ENCODE peak calls at places on chromosomes 2 and 18, in nine cellular contexts. H is heart left ventricle, B is psoas muscle, V is upper lobe of right lung, Z is Peyer's patch, G is stomach, C is lung, T is PC-3, E is thoracic aorta. I is an unnamed sample. For H3K4me1 and H3K27me3, the result is how much of the 10 kb centered on the place peaks cover.

GRCh38 chr2:10588911-10589310 is 100.9 kb downstream of the NOL10 start:
- DNase-seq in G (no peak), B (no peak), E (no peak), H (no peak), V (no peak), C (no peak), T (no peak), Z (no peak), I (no peak)

GRCh38 chr2:18749912-18750526 is 160.7 kb upstream of the NT5C1B start:
- DNase-seq in T (peak), G (peak), B (no peak), H (peak), V (no peak), Z (peak), E (peak), C (peak), I (peak)

GRCh38 chr2:187174582-187174981 is 273.5 kb downstream of the CALCRL start:
- DNase-seq in H (no peak), Z (no peak), V (no peak), B (no peak), G (no peak), T (peak), C (no peak), E (no peak), I (no peak)

GRCh38 chr2:64792995-64793639 is 139.4 kb upstream of the SERTAD2 start:
- DNase-seq in C (no peak), Z (no peak), V (no peak), H (no peak), T (peak), B (no peak), E (no peak), G (no peak), I (no peak)

GRCh38 chr2:37388074-37388473 is 43.6 kb downstream of the QPCT start:
- DNase-seq in G (no peak), Z (no peak), H (no peak), E (no peak), C (no peak), T (peak), V (no peak), B (no peak), I (no peak)

GRCh38 chr2:204065571-204065970 is 129.0 kb downstream of the ICOS start:
- DNase-seq in C (no peak), H (no peak), B (no peak), V (no peak), E (no peak), T (no peak), G (no peak), Z (no peak), I (no peak)

GRCh38 chr2:183186766-183187165 is 62.5 kb downstream of the NUP35 start:
- DNase-seq in T (no peak), G (no peak), C (no peak), V (no peak), H (no peak), E (no peak), Z (no peak), B (no peak), I (no peak)

GRCh38 chr18:49094136-49094535 is 143.4 kb upstream of the SMAD7 start:
- DNase-seq in E (no peak), V (no peak), H (no peak), G (no peak), T (no peak), B (no peak), Z (no peak), C (no peak), I (no peak)

GRCh38 chr18:2857491-2858063 is 10.8 kb downstream of the EMILIN2 start:
- DNase-seq in H (peak), G (peak), Z (no peak), C (peak), E (peak), T (no peak), V (peak), B (peak), I (peak)

GRCh38 chr2:73156539-73157124 is 43.9 kb upstream of the RAB11FIP5 start:
- DNase-seq in C (peak), H (peak), T (peak), E (no peak), G (peak), Z (no peak), B (peak), V (peak), I (peak)

GRCh38 chr2:61536086-61536722 is 2.0 kb downstream of the XPO1 start:
- DNase-seq in H (peak), G (no peak), B (no peak), T (peak), Z (no peak), E (no peak), V (no peak), C (no peak), I (peak)

GRCh38 chr2:202221873-202222272 is 16.5 kb downstream of the SUMO1 start:
- DNase-seq in Z (no peak), G (no peak), E (no peak), C (no peak), H (no peak), B (no peak), V (no peak), T (no peak), I (no peak)

GRCh38 chr2:132911726-132912724 is 242.0 kb upstream of the LYPD1 start:
- DNase-seq in V (no peak), G (no peak), Z (no peak), H (no peak), C (no peak), E (no peak), B (no peak), T (no peak), I (no peak)

GRCh38 chr2:11270891-11271290 is 73.5 kb downstream of the ROCK2 start:
- DNase-seq in C (no peak), H (no peak), T (no peak), Z (no peak), E (no peak), G (no peak), V (no peak), B (no peak), I (no peak)

DNA sequence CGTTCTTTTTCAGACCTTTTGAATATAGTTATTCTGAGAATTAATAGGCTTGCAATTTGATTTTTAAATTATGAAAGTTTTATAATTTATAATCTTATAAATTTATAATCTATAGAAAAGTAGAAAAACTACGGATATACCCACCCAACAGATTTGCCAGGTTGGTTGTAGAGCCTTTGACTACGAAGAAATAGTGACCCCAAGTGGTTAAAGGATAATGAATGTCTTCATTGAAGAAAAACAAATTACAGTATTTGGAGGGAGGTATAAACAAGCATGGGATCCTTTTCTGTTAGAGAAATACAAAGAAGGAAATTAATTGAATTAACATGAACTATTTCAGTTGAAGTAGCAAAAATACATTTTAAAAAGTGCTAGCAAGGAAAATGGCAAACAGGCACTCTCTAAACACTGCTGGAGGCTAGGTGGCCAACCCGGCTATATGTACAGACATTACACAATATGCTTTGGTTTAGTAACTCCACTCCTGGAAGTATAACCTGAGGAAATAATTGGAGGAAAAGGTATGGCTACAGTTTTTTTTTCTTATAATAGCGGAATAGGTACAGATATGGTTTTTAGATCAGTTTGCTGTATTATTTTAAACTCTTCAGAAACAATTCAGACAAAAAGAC is 110.9 kb downstream of the MIB1 start:
- DNase-seq in C (no peak), H (no peak), V (no peak), T (peak), E (no peak), G (no peak), Z (no peak), B (no peak), I (no peak)
- TF ChIP-seq CTCF in C (no peak), H (peak), V (peak), T (peak), E (peak), G (no peak), Z (peak), B (peak), I (peak)

GRCh38 chr2:9230881-9231280 is 24.3 kb downstream of the ASAP2 start:
- DNase-seq in Z (no peak), G (no peak), H (no peak), E (no peak), T (no peak), C (no peak), B (no peak), V (no peak), I (no peak)
- H3K4me1 ChIP-seq in Z (under half), G (half or more), H (half or more), E (half or more), T (half or more), C (half or more), B (under half), V (half or more), I (under half)

GRCh38 chr2:230738391-230738811 is 25.8 kb downstream of the CAB39 start:
- DNase-seq in B (no peak), H (no peak), E (no peak), T (peak), V (no peak), G (no peak), Z (no peak), C (no peak), I (no peak)

GRCh38 chr2:230737791-230738226 is 25.2 kb downstream of the CAB39 start:
- DNase-seq in G (no peak), Z (no peak), H (no peak), E (no peak), V (no peak), B (no peak), C (no peak), T (peak), I (no peak)

GRCh38 chr2:230735884-230736283 is 23.2 kb downstream of the CAB39 start:
- DNase-seq in E (no peak), H (no peak), B (no peak), Z (no peak), C (no peak), T (no peak), V (no peak), G (no peak), I (no peak)

GRCh38 chr2:230738924-230739323 is 26.3 kb downstream of the CAB39 start:
- DNase-seq in B (no peak), G (no peak), T (peak), E (no peak), C (no peak), H (no peak), V (no peak), Z (no peak), I (no peak)

GRCh38 chr2:230739961-230740360 is 27.3 kb downstream of the CAB39 start:
- DNase-seq in Z (no peak), E (no peak), H (no peak), B (no peak), T (peak), C (no peak), G (no peak), V (no peak), I (no peak)
- H3K27me3 ChIP-seq in Z (under half), E (under half), H (under half), B (under half), T (under half), C (under half), G (under half), V (under half), I (under half)

GRCh38 chr2:156332452-156333273 is at the start of gene NR4A2:
- DNase-seq in T (peak), B (peak), E (peak), H (peak), V (peak), C (peak), G (peak), Z (peak), I (peak)

GRCh38 chr2:156331572-156332451 is 709 bp downstream of the NR4A2 start:
- DNase-seq in G (peak), Z (peak), B (peak), C (peak), H (peak), V (peak), T (peak), E (no peak), I (peak)

GRCh38 chr2:156333274-156333950 is 891 bp upstream of the NR4A2 start:
- DNase-seq in E (no peak), T (peak), C (no peak), Z (no peak), G (no peak), H (no peak), B (no peak), V (no peak), I (no peak)

GRCh38 chr2:156334496-156335478 is 2.3 kb upstream of the NR4A2 start:
- DNase-seq in G (peak), C (peak), E (peak), H (peak), Z (peak), T (peak), V (peak), B (peak), I (peak)

GRCh38 chr2:156333951-156334495 is 1.5 kb upstream of the NR4A2 start:
- DNase-seq in H (peak), V (peak), E (no peak), T (no peak), Z (peak), G (peak), C (peak), B (peak), I (peak)
- TF ChIP-seq CTCF in H (no peak), V (no peak), E (no peak), T (no peak), Z (peak), G (no peak), C (no peak), B (no peak), I (peak)

GRCh38 chr2:233468047-233468745 is 98.4 kb downstream of the USP40 start:
- DNase-seq in V (peak), E (no peak), H (peak), C (no peak), Z (no peak), T (no peak), B (peak), G (peak), I (no peak)
- H3K4me1 ChIP-seq in V (under half), E (under half), H (under half), C (under half), Z (under half), T (under half), B (under half), G (under half), I (under half)

DNA sequence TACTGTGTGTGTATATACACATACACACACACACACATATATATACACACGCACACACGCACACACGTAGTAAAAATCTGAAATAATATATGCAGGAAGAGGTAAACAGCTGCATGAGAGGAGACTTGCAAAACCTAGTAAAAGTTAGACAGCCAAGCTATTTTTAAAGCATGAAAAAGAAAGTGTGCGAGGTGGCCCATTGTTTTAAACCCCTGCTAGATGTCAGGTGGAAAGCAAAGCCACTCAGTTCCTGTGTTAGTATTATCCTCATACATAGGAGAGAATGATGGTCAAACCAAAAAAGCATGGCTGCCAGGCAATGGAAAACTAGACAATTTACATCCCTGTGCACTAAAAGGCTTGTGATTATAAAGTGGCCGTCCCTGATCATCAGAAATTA is 482.9 kb upstream of the NRP2 start:
- DNase-seq in G (no peak), E (no peak), T (no peak), Z (no peak), B (no peak), C (no peak), V (no peak), H (no peak), I (no peak)
- H3K27me3 ChIP-seq in G (under half), E (under half), T (under half), Z (under half), B (under half), C (under half), V (under half), H (under half), I (under half)

DNA sequence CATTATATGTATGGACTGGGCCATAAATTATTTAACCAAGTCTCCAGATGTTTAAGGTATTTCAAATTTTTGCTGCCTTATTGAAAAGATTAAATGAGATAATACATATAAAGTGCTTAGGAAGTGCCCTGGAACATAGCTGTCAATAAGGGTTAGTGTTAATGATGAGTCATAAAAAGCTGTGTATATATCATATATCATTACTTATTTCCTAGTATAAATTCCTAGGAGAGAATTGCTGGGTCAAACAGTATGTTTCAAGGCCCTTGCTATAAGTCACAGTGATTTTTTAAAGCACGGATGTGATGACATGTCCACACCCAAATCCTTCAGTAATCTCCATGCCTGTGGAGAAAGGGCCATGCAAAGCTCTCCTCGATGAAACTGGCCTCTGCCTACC is 8.4 kb downstream of the ZNF2 start:
- DNase-seq in H (no peak), B (no peak), V (no peak), C (no peak), E (no peak), G (no peak), T (no peak), Z (no peak), I (no peak)
- TF ChIP-seq CTCF in H (no peak), B (no peak), V (no peak), C (no peak), E (no peak), G (no peak), T (no peak), Z (no peak), I (no peak)

GRCh38 chr2:25276569-25277465 is 64.9 kb downstream of the DNMT3A start:
- DNase-seq in T (no peak), B (peak), H (peak), V (peak), G (peak), E (no peak), Z (peak), C (peak), I (peak)
- H3K4me1 ChIP-seq in T (under half), B (under half), H (under half), V (half or more), G (under half), E (under half), Z (under half), C (under half), I (under half)

DNA sequence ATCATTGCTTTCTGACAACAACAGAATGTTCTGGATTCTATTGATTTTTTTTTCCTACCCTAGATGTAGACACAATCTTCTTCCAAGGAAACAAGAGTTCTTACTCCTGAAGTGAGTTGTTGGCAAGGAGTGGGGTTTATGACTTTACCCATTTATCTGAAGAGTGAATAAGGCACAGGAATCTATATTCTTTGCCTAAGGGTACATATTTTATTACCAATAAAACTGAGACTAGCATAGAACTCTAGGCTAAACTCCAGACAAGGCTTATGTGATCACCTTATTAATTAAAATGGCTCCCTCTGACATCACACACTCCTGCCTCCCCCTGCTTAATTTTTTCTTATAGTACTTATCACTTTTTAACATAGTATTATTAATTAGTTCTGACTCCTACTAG is 47.6 kb downstream of the C18orf54 start:
- DNase-seq in G (no peak), Z (no peak), E (no peak), H (no peak), T (peak), B (no peak), C (no peak), V (no peak), I (no peak)
- H3K27me3 ChIP-seq in G (under half), Z (under half), E (under half), H (under half), T (under half), B (under half), C (under half), V (under half), I (under half)

DNA sequence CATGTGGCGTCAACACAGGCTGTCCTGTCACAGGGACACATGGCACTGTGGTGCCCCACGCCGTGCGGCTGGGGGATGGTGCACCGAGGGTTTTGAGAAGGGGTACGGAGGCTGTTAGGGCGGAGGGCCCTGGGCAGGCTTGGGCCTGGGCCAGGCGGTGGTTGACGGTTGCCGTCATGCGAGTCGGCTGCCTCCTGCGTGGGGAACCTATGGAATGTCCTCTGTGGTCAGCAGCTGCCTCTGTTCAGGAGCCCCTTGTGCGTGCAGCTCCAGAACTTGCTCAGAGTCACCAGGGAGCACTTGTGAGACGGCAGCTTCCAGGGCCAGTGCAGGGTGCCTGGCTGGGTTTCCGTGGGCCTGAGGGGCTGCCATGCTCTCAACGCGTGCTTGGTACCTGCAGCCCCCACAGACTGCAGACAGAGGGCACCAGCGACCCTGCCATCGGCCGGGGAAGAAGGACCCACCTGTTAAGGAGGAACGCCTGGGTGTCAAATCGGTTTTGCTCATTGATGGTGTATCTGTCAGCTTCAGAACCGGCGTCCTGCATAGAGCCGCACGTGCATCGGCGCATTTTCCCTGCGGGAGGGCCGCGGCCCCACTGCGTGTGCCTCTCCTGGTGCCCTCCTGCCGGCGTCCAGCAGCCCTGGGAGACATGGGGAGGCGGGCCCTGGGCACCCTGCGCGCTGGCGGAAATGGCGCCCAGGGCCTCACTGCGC is 10.0 kb upstream of the D2HGDH start:
- DNase-seq in Z (no peak), E (no peak), C (no peak), B (no peak), T (peak), H (no peak), G (no peak), V (no peak), I (no peak)
- TF ChIP-seq CTCF in Z (no peak), E (no peak), C (no peak), B (peak), T (peak), H (no peak), G (no peak), V (peak), I (no peak)

I was measured in body of pancreas.